ENCODE peak calls at places on chromosomes 7 and 10, in ten cellular contexts. P is GM23338, H is HCT116, T is upper lobe of right lung, U is lower lobe of right lung, A is cardiac muscle cell, J is ovary, O is thoracic aorta, D is transverse colon, K is body of pancreas. M is an unnamed sample.

GRCh38 chr10:110529596-110530011 is 31.9 kb downstream of the DUSP5 start:
- DNase-seq in P (peak; percentile 79), H (no peak), T (no peak), U (no peak), A (no peak), J (no peak), O (no peak), D (no peak), K (no peak), M (no peak)

GRCh38 chr7:23471090-23471859 is 984 bp upstream of the IGF2BP3 start:
- DNase-seq in P (peak; percentile 97), H (peak; percentile 72), T (no peak), U (no peak), A (peak; percentile 95), J (no peak), O (no peak), D (peak; percentile 21), K (no peak), M (no peak)

GRCh38 chr10:79379512-79380124 is 32.3 kb downstream of the PPIF start:
- DNase-seq in P (no peak), H (no peak), T (no peak), U (peak; percentile 41), A (peak; percentile 28), J (no peak), O (no peak), D (peak; percentile 20), K (no peak), M (no peak)

GRCh38 chr10:45594276-45595157 is 78.1 kb downstream of the ZFAND4 start:
- DNase-seq in P (peak; percentile 91), H (peak; percentile 86), T (peak; percentile 96), U (peak; percentile 96), A (peak; percentile 97), J (peak; percentile 87), O (peak; percentile 72), D (peak; percentile 94), K (peak; percentile 95), M (peak; percentile 94)

GRCh38 chr10:88090568-88091214 is 227.3 kb downstream of the PTEN start:
- DNase-seq in P (no peak), H (no peak), T (no peak), U (no peak), A (no peak), J (no peak), O (no peak), D (no peak), K (no peak), M (no peak)

GRCh38 chr7:87505557-87506242 is 30.2 kb upstream of the ABCB4 start:
- DNase-seq in P (no peak), H (no peak), T (no peak), U (no peak), A (no peak), J (no peak), O (no peak), D (no peak), K (no peak), M (no peak)

GRCh38 chr10:68987611-68988010 is 992 bp upstream of the KIFBP start:
- DNase-seq in P (no peak), H (no peak), T (no peak), U (no peak), A (no peak), J (no peak), O (no peak), D (no peak), K (no peak), M (no peak)

GRCh38 chr7:47661051-47661714 is 79.3 kb upstream of the TNS3 start:
- DNase-seq in P (no peak), H (no peak), T (no peak), U (no peak), A (no peak), J (no peak), O (no peak), D (no peak), K (no peak), M (no peak)

GRCh38 chr10:132519382-132520146 is 18.0 kb upstream of the INPP5A start:
- DNase-seq in P (no peak), H (no peak), T (peak; percentile 67), U (peak; percentile 55), A (no peak), J (peak; percentile 35), O (no peak), D (peak; percentile 8), K (no peak), M (peak; percentile 20)

GRCh38 chr10:67827811-67828210 is 10.2 kb downstream of the DNAJC12 start:
- DNase-seq in P (no peak), H (no peak), T (no peak), U (no peak), A (no peak), J (no peak), O (no peak), D (no peak), K (no peak), M (no peak)

GRCh38 chr7:55546826-55547225 is 25.5 kb downstream of the VOPP1 start:
- DNase-seq in P (no peak), H (peak; percentile 51), T (peak; percentile 78), U (peak; percentile 66), A (no peak), J (no peak), O (peak; percentile 61), D (peak; percentile 82), K (peak; percentile 78), M (peak; percentile 65)
- H3K4me3 ChIP-seq in P (no peak overlapping the region), H (no peak overlapping the region), T (no peak overlapping the region), U (no peak overlapping the region), A (no peak overlapping the region), J (no peak overlapping the region), O (peak overlapping the region; percentile 7), D (no peak overlapping the region), K (no peak overlapping the region), M (no peak overlapping the region)

GRCh38 chr10:121539757-121540156 is 58.5 kb downstream of the FGFR2 start:
- DNase-seq in P (no peak), H (no peak), T (no peak), U (no peak), A (no peak), J (no peak), O (no peak), D (no peak), K (no peak), M (no peak)

GRCh38 chr10:121535381-121535780 is 62.9 kb downstream of the FGFR2 start:
- DNase-seq in P (no peak), H (no peak), T (no peak), U (no peak), A (no peak), J (no peak), O (no peak), D (no peak), K (no peak), M (no peak)

GRCh38 chr10:121532465-121532864 is 65.8 kb downstream of the FGFR2 start:
- DNase-seq in P (no peak), H (no peak), T (no peak), U (no peak), A (no peak), J (no peak), O (no peak), D (no peak), K (no peak), M (no peak)

GRCh38 chr10:121540773-121541395 is 57.4 kb downstream of the FGFR2 start:
- DNase-seq in P (no peak), H (no peak), T (no peak), U (no peak), A (no peak), J (no peak), O (no peak), D (no peak), K (peak; percentile 56), M (no peak)

GRCh38 chr10:121536271-121536918 is 61.8 kb downstream of the FGFR2 start:
- DNase-seq in P (peak; percentile 50), H (no peak), T (no peak), U (no peak), A (no peak), J (no peak), O (no peak), D (no peak), K (no peak), M (peak; percentile 42)
- H3K27ac ChIP-seq in P (no peak overlapping the region), H (no peak overlapping the region), T (no peak overlapping the region), U (no peak overlapping the region), A (no peak overlapping the region), J (no peak overlapping the region), O (no peak overlapping the region), D (no peak overlapping the region), K (peak overlapping the region; percentile 5), M (no peak overlapping the region)

GRCh38 chr7:55550010-55550409 is 22.3 kb downstream of the VOPP1 start:
- DNase-seq in P (no peak), H (peak; percentile 33), T (no peak), U (no peak), A (no peak), J (no peak), O (no peak), D (peak; percentile 90), K (peak; percentile 84), M (no peak)
- TF ChIP-seq CTCF in P (peak; percentile 48), H (peak; percentile 92), T (peak; percentile 37), U (peak; percentile 34), A (no peak), J (no peak), O (no peak), D (peak; percentile 65), K (peak; percentile 55), M (no peak)

GRCh38 chr7:151599401-151600227 is 79.9 kb upstream of the RHEB start:
- DNase-seq in P (no peak), H (peak; percentile 68), T (no peak), U (no peak), A (no peak), J (peak; percentile 58), O (no peak), D (peak; percentile 16), K (peak; percentile 27), M (no peak)

GRCh38 chr7:151601521-151602305 is 82.0 kb upstream of the RHEB start:
- DNase-seq in P (no peak), H (no peak), T (no peak), U (no peak), A (no peak), J (no peak), O (no peak), D (no peak), K (no peak), M (no peak)

GRCh38 chr7:151597541-151597940 is 77.8 kb upstream of the RHEB start:
- DNase-seq in P (no peak), H (no peak), T (no peak), U (no peak), A (no peak), J (no peak), O (no peak), D (no peak), K (no peak), M (no peak)

GRCh38 chr7:151595702-151596340 is 76.1 kb upstream of the RHEB start:
- DNase-seq in P (no peak), H (no peak), T (no peak), U (no peak), A (no peak), J (no peak), O (no peak), D (no peak), K (no peak), M (no peak)

GRCh38 chr7:151598045-151598444 is 78.3 kb upstream of the RHEB start:
- DNase-seq in P (no peak), H (peak; percentile 48), T (no peak), U (no peak), A (no peak), J (no peak), O (no peak), D (no peak), K (no peak), M (no peak)
- H3K4me3 ChIP-seq in P (no peak overlapping the region), H (no peak overlapping the region), T (no peak overlapping the region), U (no peak overlapping the region), A (no peak overlapping the region), J (no peak overlapping the region), O (no peak overlapping the region), D (no peak overlapping the region), K (no peak overlapping the region), M (no peak overlapping the region)

M was measured in tibial artery.